ENCODE peak calls at places on chromosomes 13 and 19, in seven cellular contexts. R is cardiac muscle cell; Y is IMR-90; M is CD8-positive, alpha-beta T cell; J is ovary; Z is lung; G is transverse colon. F is an unnamed sample.

GRCh38 chr19:51594774-51595109 is 23.7 kb downstream of the ZNF175 start:
- DNase-seq in R (no peak), Y (peak; percentile 2), M (no peak), J (no peak), Z (no peak), G (no peak), F (no peak)

GRCh38 chr19:1901940-1902404 is 3.2 kb upstream of the ADAT3 start:
- DNase-seq in R (no peak), Y (no peak), M (no peak), J (no peak), Z (peak; percentile 62), G (peak; percentile 43), F (no peak)

GRCh38 chr13:108346376-108346775 is 76.9 kb downstream of the TNFSF13B start:
- DNase-seq in R (no peak), Y (no peak), M (no peak), J (no peak), Z (no peak), G (no peak), F (no peak)

GRCh38 chr19:29784598-29785223 is 27.1 kb upstream of the CCNE1 start:
- DNase-seq in R (no peak), Y (no peak), M (no peak), J (no peak), Z (no peak), G (no peak), F (no peak)

GRCh38 chr19:52943134-52943883 is 19.4 kb downstream of the ZNF816 start:
- DNase-seq in R (no peak), Y (no peak), M (no peak), J (no peak), Z (no peak), G (no peak), F (no peak)

GRCh38 chr13:101416181-101417042 is at the start of gene NALCN:
- DNase-seq in R (peak; percentile 55), Y (no peak), M (no peak), J (no peak), Z (no peak), G (no peak), F (no peak)

GRCh38 chr13:47794963-47795362 is 206.1 kb downstream of the SUCLA2 start:
- DNase-seq in R (no peak), Y (peak; percentile 2), M (no peak), J (no peak), Z (no peak), G (no peak), F (no peak)

GRCh38 chr19:6873708-6874431 is 13.5 kb upstream of the ADGRE1 start:
- DNase-seq in R (no peak), Y (no peak), M (no peak), J (no peak), Z (no peak), G (peak; percentile 42), F (no peak)

GRCh38 chr13:43077906-43078305 is 54.5 kb downstream of the DNAJC15 start:
- DNase-seq in R (peak; percentile 42), Y (no peak), M (no peak), J (no peak), Z (no peak), G (no peak), F (no peak)

GRCh38 chr19:2986951-2987491 is 9.7 kb downstream of the TLE6 start:
- DNase-seq in R (peak; percentile 59), Y (no peak), M (no peak), J (no peak), Z (no peak), G (no peak), F (no peak)

GRCh38 chr13:73173160-73173905 is 114.5 kb downstream of the KLF5 start:
- DNase-seq in R (no peak), Y (no peak), M (no peak), J (no peak), Z (no peak), G (no peak), F (no peak)

GRCh38 chr19:47713046-47714021 is at the start of gene EHD2:
- DNase-seq in R (peak; percentile 36), Y (peak; percentile 76), M (peak; percentile 11), J (peak; percentile 85), Z (peak; percentile 74), G (peak; percentile 50), F (no peak)

GRCh38 chr13:80100636-80101035 is 240.3 kb downstream of the SPRY2 start:
- DNase-seq in R (no peak), Y (peak; percentile 53), M (no peak), J (no peak), Z (no peak), G (no peak), F (no peak)

GRCh38 chr13:86581711-86582110 is 782.5 kb upstream of the SLITRK6 start:
- DNase-seq in R (no peak), Y (peak; percentile 69), M (no peak), J (no peak), Z (no peak), G (no peak), F (no peak)

GRCh38 chr13:41973247-41973741 is 12.4 kb upstream of the VWA8 start:
- DNase-seq in R (no peak), Y (no peak), M (no peak), J (no peak), Z (no peak), G (no peak), F (no peak)

GRCh38 chr19:58338825-58339558 is 12.2 kb downstream of the ZSCAN22 start:
- DNase-seq in R (peak; percentile 30), Y (peak; percentile 7), M (no peak), J (no peak), Z (no peak), G (no peak), F (no peak)

GRCh38 chr13:96782186-96782585 is 212.1 kb downstream of the OXGR1 start:
- DNase-seq in R (no peak), Y (no peak), M (no peak), J (no peak), Z (no peak), G (no peak), F (no peak)

GRCh38 chr13:96860829-96861228 is 133.4 kb downstream of the OXGR1 start:
- DNase-seq in R (no peak), Y (no peak), M (no peak), J (no peak), Z (no peak), G (no peak), F (no peak)

DNA sequence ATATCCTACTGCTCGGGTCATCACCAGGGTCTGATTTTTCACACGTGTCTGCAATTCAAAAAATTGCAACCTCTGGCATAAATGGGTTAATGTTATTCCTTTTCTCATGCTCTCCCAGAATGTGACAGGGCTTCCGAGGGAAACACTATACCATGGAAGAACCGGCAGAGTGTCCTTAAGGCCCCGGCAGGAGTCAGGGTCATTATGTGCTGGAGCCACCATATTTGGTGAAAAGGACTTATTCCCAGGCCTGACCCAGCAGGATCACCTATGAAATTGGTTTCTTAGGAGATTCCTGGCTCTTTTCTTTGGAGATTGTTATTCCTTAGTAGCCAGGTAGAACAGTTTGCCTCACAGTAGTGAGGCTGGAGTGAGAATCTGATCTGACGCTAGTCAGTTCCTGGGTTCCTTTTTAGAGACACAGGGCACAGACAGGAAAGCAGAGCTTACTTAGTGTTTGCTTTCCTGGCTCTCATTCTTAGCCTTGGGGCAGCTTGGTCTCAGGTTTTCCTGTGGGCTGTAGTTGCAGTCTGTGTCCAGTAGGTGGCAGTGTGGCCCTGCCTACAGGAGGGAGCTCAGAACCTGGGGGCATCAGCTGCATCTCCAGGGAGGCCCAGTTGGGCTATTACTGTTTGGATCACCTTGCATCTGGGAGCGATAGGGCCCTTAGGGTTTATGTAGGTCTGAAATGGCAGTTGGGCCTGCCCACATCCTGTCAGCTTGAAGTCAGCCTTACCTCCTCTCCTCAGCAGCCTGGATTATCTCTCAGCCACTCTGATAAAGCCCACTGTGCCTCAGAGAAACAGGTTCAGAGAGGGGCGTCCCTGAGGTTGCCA is 12.4 kb downstream of the SNRNP70 start:
- DNase-seq in R (peak; percentile 76), Y (peak; percentile 72), M (peak; percentile 54), J (peak; percentile 50), Z (peak; percentile 68), G (peak; percentile 77), F (peak; percentile 72)
- H3K36me3 ChIP-seq in R (peaks cover 74% of the 10 kb centered on the region), Y (peaks cover 70% of the 10 kb centered on the region), M (peaks cover 63% of the 10 kb centered on the region), J (no peaks in the 10 kb centered on the region), Z (peaks cover 64% of the 10 kb centered on the region), G (peaks cover 2% of the 10 kb centered on the region), F (peaks cover 37% of the 10 kb centered on the region)

GRCh38 chr13:30872685-30873443 is 33.2 kb upstream of the MEDAG start:
- DNase-seq in R (no peak), Y (peak; percentile 94), M (no peak), J (peak; percentile 80), Z (no peak), G (no peak), F (no peak)

GRCh38 chr13:30874561-30874960 is 31.5 kb upstream of the MEDAG start:
- DNase-seq in R (no peak), Y (no peak), M (no peak), J (no peak), Z (no peak), G (no peak), F (no peak)

GRCh38 chr13:30873519-30873918 is 32.6 kb upstream of the MEDAG start:
- DNase-seq in R (no peak), Y (peak; percentile 19), M (no peak), J (no peak), Z (no peak), G (no peak), F (no peak)

GRCh38 chr13:30872195-30872594 is 33.9 kb upstream of the MEDAG start:
- DNase-seq in R (no peak), Y (no peak), M (no peak), J (no peak), Z (no peak), G (no peak), F (no peak)

GRCh38 chr13:30874111-30874510 is 32.0 kb upstream of the MEDAG start:
- DNase-seq in R (no peak), Y (no peak), M (no peak), J (no peak), Z (no peak), G (no peak), F (no peak)
- H3K4me1 ChIP-seq in R (peaks cover 6% of the 10 kb centered on the region), Y (peaks cover 32% of the 10 kb centered on the region), M (no peaks in the 10 kb centered on the region), J (peaks cover 13% of the 10 kb centered on the region), Z (peaks cover 6% of the 10 kb centered on the region), G (peaks cover 6% of the 10 kb centered on the region), F (peaks cover 10% of the 10 kb centered on the region)

GRCh38 chr19:4174895-4175668 is 7.3 kb downstream of the SIRT6 start:
- DNase-seq in R (no peak), Y (no peak), M (no peak), J (no peak), Z (no peak), G (peak; percentile 36), F (no peak)
- H3K36me3 ChIP-seq in R (no peaks in the 10 kb centered on the region), Y (peaks cover 20% of the 10 kb centered on the region), M (peaks cover 2% of the 10 kb centered on the region), J (no peaks in the 10 kb centered on the region), Z (peaks cover 34% of the 10 kb centered on the region), G (no peaks in the 10 kb centered on the region), F (peaks cover 2% of the 10 kb centered on the region)

GRCh38 chr19:39156891-39157230 is 31.3 kb downstream of the PAK4 start:
- DNase-seq in R (no peak), Y (no peak), M (no peak), J (no peak), Z (no peak), G (no peak), F (no peak)

GRCh38 chr19:39158646-39159260 is 33.2 kb downstream of the PAK4 start:
- DNase-seq in R (no peak), Y (no peak), M (no peak), J (no peak), Z (no peak), G (no peak), F (no peak)

GRCh38 chr19:39156230-39156890 is 30.8 kb downstream of the PAK4 start:
- DNase-seq in R (no peak), Y (peak; percentile 29), M (no peak), J (no peak), Z (no peak), G (no peak), F (no peak)

GRCh38 chr19:39157275-39157996 is 31.9 kb downstream of the PAK4 start:
- DNase-seq in R (no peak), Y (peak; percentile 28), M (no peak), J (no peak), Z (no peak), G (no peak), F (no peak)

GRCh38 chr19:39157997-39158389 is 32.4 kb downstream of the PAK4 start:
- DNase-seq in R (no peak), Y (no peak), M (no peak), J (no peak), Z (no peak), G (no peak), F (no peak)
- H3K4me1 ChIP-seq in R (peaks cover 17% of the 10 kb centered on the region), Y (peaks cover 26% of the 10 kb centered on the region), M (peaks cover 3% of the 10 kb centered on the region), J (peaks cover 43% of the 10 kb centered on the region), Z (peaks cover 55% of the 10 kb centered on the region), G (peaks cover 54% of the 10 kb centered on the region), F (peaks cover 20% of the 10 kb centered on the region)

F was measured in iPS DF 6.9.